ENCODE peak calls at places on chromosomes 12 and 14, in six cellular contexts. Y, H, Q, R, P and Z are unnamed samples.

GRCh38 chr12:89906824-89907223 is 198.2 kb upstream of the ATP2B1 start:
- DNase-seq in Y (no peak), H (no peak), Q (no peak), R (no peak), P (no peak), Z (no peak)

GRCh38 chr14:87813211-87813610 is 179.8 kb downstream of the GALC start:
- DNase-seq in Y (no peak), H (no peak), Q (no peak), R (no peak), P (no peak), Z (no peak)

GRCh38 chr12:89919241-89919906 is 210.7 kb upstream of the ATP2B1 start:
- DNase-seq in Y (no peak), H (no peak), Q (no peak), R (no peak), P (no peak), Z (no peak)

GRCh38 chr14:97106166-97106565 is 309.0 kb downstream of the VRK1 start:
- DNase-seq in Y (no peak), H (no peak), Q (no peak), R (no peak), P (peak), Z (peak)

GRCh38 chr12:18363321-18363720 is 102.0 kb downstream of the PIK3C2G start:
- DNase-seq in Y (no peak), H (no peak), Q (no peak), R (no peak), P (no peak), Z (no peak)

GRCh38 chr12:125096894-125097293 is 31.7 kb downstream of the AACS start:
- DNase-seq in Y (no peak), H (no peak), Q (no peak), R (no peak), P (no peak), Z (no peak)

GRCh38 chr14:21924479-21924878 is 250.9 kb upstream of the OR4E1 start:
- DNase-seq in Y (no peak), H (no peak), Q (no peak), R (no peak), P (peak), Z (no peak)

GRCh38 chr14:58805057-58805456 is 167.3 kb downstream of the DACT1 start:
- DNase-seq in Y (no peak), H (no peak), Q (no peak), R (no peak), P (no peak), Z (no peak)

GRCh38 chr14:84976805-84977204 is 553.1 kb upstream of the FLRT2 start:
- DNase-seq in Y (no peak), H (no peak), Q (no peak), R (no peak), P (no peak), Z (no peak)

GRCh38 chr12:46788247-46788887 is 37.4 kb downstream of the SLC38A4 start:
- DNase-seq in Y (no peak), H (no peak), Q (no peak), R (no peak), P (no peak), Z (no peak)

GRCh38 chr12:56863789-56864188 is 70.4 kb downstream of the SDR9C7 start:
- DNase-seq in Y (no peak), H (no peak), Q (no peak), R (no peak), P (no peak), Z (no peak)

GRCh38 chr14:34851395-34851794 is 23.8 kb downstream of the BAZ1A start:
- DNase-seq in Y (no peak), H (no peak), Q (no peak), R (no peak), P (no peak), Z (no peak)

GRCh38 chr12:108720757-108721514 is 10.4 kb downstream of the CORO1C start:
- DNase-seq in Y (no peak), H (no peak), Q (no peak), R (no peak), P (no peak), Z (no peak)

GRCh38 chr12:90211017-90211416 is 502.4 kb upstream of the ATP2B1 start:
- DNase-seq in Y (no peak), H (no peak), Q (no peak), R (no peak), P (no peak), Z (no peak)

GRCh38 chr12:124913474-124914391 is 717 bp downstream of the UBC start:
- DNase-seq in Y (peak), H (peak), Q (peak), R (peak), P (no peak), Z (peak)

GRCh38 chr12:67034110-67034879 is 234.9 kb upstream of the CAND1 start:
- DNase-seq in Y (no peak), H (no peak), Q (no peak), R (no peak), P (no peak), Z (no peak)
- TF ChIP-seq TAF1 in Y (no peak), H (no peak), Q (no peak), R (no peak), P (no peak), Z (no peak)

DNA sequence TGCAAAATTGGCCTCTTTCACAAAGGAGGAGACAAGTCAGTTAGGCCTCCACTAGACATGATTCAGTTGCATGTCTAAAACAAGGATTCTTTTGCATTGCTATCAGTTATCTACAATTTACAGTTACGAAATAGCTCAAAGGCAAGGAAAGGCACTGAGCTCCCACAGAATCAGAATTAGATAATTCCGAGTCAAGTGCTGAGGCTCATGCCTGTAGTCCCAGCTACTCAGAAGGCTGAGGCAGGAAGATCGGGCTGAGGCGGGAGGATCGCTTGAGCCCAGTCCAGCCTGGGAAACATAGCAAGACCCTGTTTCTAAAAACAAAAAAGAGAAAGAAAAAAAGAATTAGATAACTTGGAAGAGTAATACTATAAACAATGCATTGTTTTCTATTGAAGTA is 12.3 kb upstream of the RTRAF start:
- DNase-seq in Y (no peak), H (no peak), Q (no peak), R (no peak), P (no peak), Z (no peak)
- TF ChIP-seq POLR2AphosphoS5 in Y (no peak), H (no peak), Q (no peak), R (no peak), P (no peak), Z (no peak)

DNA sequence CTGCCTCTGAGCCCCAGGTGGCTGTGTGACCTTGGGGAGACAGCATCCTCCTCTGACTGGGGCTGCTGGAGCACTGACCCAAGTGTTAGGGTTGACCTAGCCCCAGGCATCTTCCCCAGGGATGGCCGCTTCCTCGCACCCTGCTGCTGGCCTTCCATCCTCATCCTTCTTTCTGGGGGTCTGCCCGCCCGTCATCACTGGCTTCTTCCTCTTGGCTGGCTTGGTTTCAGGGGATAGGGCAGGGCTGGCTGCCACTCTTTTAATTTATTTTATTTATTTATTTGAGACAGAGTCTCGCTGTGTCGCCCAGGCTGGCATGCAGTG is 3.5 kb downstream of the TEDC1 start:
- DNase-seq in Y (no peak), H (no peak), Q (no peak), R (no peak), P (no peak), Z (no peak)
- TF ChIP-seq POLR2A in Y (no peak), H (no peak), Q (no peak), R (no peak), P (no peak), Z (no peak)

DNA sequence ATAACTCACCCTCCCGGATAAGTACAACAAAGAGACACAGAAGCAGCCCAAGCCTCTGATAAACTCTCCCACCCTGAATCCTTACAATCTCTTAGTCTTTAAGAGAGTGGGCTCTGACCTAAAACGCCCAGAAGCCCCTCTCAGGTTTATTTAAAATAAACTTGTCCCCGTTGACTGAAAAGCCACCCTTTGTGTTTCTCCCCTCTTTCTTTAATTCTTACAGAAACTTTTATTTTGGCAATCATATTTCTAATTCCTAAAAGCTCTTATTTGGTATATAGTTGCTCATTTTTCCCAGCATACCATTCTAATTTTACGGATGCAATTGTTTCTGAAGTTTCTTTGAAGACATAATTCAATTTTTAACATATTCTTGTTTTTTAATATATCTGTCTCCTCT is 222.1 kb upstream of the PLXNC1 start:
- DNase-seq in Y (no peak), H (no peak), Q (no peak), R (no peak), P (no peak), Z (no peak)
- TF ChIP-seq TAF1 in Y (no peak), H (no peak), Q (no peak), R (no peak), P (no peak), Z (no peak)